ENCODE peak calls at places on chromosomes 13 and 19, in four cellular contexts. One of them, this sample, is unnamed.

GRCh38 chr13:24097064-24097463 is 63.5 kb upstream of the SPATA13 start:
- DNase-seq in fibroblast of lung: peak
- DNase-seq in OCI-LY7: no peak
- DNase-seq in tibial artery: no peak
- DNase-seq in this sample: no peak

GRCh38 chr19:40663712-40664692 is 26.4 kb downstream of the NUMBL start:
- DNase-seq in tibial artery: no peak
- DNase-seq in fibroblast of lung: no peak
- DNase-seq in OCI-LY7: no peak
- DNase-seq in this sample: no peak

GRCh38 chr19:17049711-17050280 is 23.2 kb upstream of the CPAMD8 start:
- DNase-seq in fibroblast of lung: peak
- DNase-seq in tibial artery: no peak
- DNase-seq in OCI-LY7: no peak
- DNase-seq in this sample: no peak

GRCh38 chr13:36998624-36999041 is 507 bp downstream of the ALG5 start:
- DNase-seq in OCI-LY7: peak
- DNase-seq in fibroblast of lung: no peak
- DNase-seq in tibial artery: peak
- DNase-seq in this sample: peak

GRCh38 chr13:32001392-32001768 is 30.2 kb upstream of the FRY start:
- DNase-seq in tibial artery: no peak
- DNase-seq in OCI-LY7: peak
- DNase-seq in fibroblast of lung: peak
- DNase-seq in this sample: no peak

GRCh38 chr13:24683833-24684599 is 3.8 kb downstream of the ATP12A start:
- DNase-seq in tibial artery: no peak
- DNase-seq in OCI-LY7: peak
- DNase-seq in fibroblast of lung: peak
- DNase-seq in this sample: no peak

GRCh38 chr19:34316741-34317241 is 48.2 kb upstream of the GPI start:
- DNase-seq in tibial artery: no peak
- DNase-seq in OCI-LY7: peak
- DNase-seq in fibroblast of lung: peak
- DNase-seq in this sample: no peak

GRCh38 chr19:16261584-16262370 is 62.8 kb upstream of the KLF2 start:
- DNase-seq in tibial artery: no peak
- DNase-seq in OCI-LY7: no peak
- DNase-seq in fibroblast of lung: no peak
- DNase-seq in this sample: no peak

GRCh38 chr19:33349319-33350289 is 23.9 kb upstream of the CEBPG start:
- DNase-seq in OCI-LY7: no peak
- DNase-seq in fibroblast of lung: no peak
- DNase-seq in tibial artery: no peak
- DNase-seq in this sample: peak

GRCh38 chr13:31631071-31631470 is 108.3 kb upstream of the RXFP2 start:
- DNase-seq in tibial artery: no peak
- DNase-seq in fibroblast of lung: no peak
- DNase-seq in OCI-LY7: no peak
- DNase-seq in this sample: no peak

GRCh38 chr19:12745166-12745897 is 6.3 kb upstream of the BEST2 start:
- DNase-seq in tibial artery: no peak
- DNase-seq in OCI-LY7: no peak
- DNase-seq in fibroblast of lung: no peak
- DNase-seq in this sample: no peak

GRCh38 chr13:96426160-96426559 is 336.3 kb downstream of the HS6ST3 start:
- DNase-seq in tibial artery: no peak
- DNase-seq in OCI-LY7: no peak
- DNase-seq in fibroblast of lung: no peak
- DNase-seq in this sample: no peak

GRCh38 chr13:23608138-23608537 is 37.9 kb downstream of the TNFRSF19 start:
- DNase-seq in tibial artery: no peak
- DNase-seq in fibroblast of lung: no peak
- DNase-seq in OCI-LY7: no peak
- DNase-seq in this sample: no peak

GRCh38 chr19:50949792-50950320 is 3.0 kb downstream of the KLK5 start:
- DNase-seq in OCI-LY7: no peak
- DNase-seq in fibroblast of lung: no peak
- DNase-seq in tibial artery: no peak
- DNase-seq in this sample: no peak

GRCh38 chr13:74246398-74246975 is 112.3 kb upstream of the KLF12 start:
- DNase-seq in fibroblast of lung: peak
- DNase-seq in OCI-LY7: no peak
- DNase-seq in tibial artery: no peak
- DNase-seq in this sample: no peak

GRCh38 chr13:46168341-46168740 is 13.6 kb downstream of the LCP1 start:
- DNase-seq in OCI-LY7: no peak
- DNase-seq in fibroblast of lung: no peak
- DNase-seq in tibial artery: no peak
- DNase-seq in this sample: peak

GRCh38 chr13:99304541-99304940 is 2.7 kb downstream of the GPR183 start:
- DNase-seq in tibial artery: no peak
- DNase-seq in fibroblast of lung: no peak
- DNase-seq in OCI-LY7: no peak
- DNase-seq in this sample: no peak
- H3K4me3 ChIP-seq in tibial artery: no peak
- H3K4me3 ChIP-seq in fibroblast of lung: no peak
- H3K4me3 ChIP-seq in OCI-LY7: no peak
- H3K4me3 ChIP-seq in this sample: no peak

GRCh38 chr13:47675871-47676270 is 325.2 kb downstream of the SUCLA2 start:
- DNase-seq in tibial artery: no peak
- DNase-seq in fibroblast of lung: no peak
- DNase-seq in OCI-LY7: no peak
- DNase-seq in this sample: no peak
- TF ChIP-seq CTCF in tibial artery: no peak
- TF ChIP-seq CTCF in fibroblast of lung: no peak
- TF ChIP-seq CTCF in OCI-LY7: no peak
- TF ChIP-seq CTCF in this sample: no peak

DNA sequence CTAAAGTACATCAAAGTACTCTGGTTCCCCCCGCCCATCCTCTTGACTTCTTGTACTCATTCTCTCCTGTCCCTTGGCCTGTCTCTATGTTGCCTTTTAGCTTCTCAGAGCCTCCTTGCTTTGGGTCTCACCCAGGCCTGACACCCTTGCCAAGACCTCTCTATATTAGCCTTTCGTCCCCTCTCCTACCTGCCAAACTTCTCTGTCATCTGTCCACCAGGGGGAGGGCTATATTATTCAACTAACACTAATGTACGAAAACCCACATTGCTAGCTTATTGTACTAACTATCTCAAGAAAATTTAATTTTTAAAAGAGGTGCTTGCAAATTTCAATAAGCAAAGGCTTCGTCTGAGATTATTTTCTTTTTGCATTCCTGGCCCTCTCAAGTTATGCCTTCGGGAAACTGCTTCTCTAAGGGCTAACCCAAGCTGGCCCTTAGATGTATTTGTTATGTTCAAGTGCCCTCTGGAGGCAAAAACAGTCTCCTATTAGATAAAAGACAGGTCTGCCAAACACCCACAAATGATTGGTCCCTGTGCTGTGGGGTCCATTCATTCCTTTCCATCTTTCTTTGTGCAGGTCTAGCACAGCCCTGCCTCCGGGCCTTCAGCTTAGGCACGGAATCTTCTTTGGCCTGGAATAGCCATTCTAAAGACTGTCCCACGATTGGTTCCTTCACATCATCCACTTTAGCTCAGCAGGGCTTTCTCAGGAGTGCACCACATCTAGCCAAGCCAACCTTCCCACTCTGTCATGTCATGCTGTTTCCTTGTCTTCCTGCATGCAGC is 6.4 kb upstream of the MRPS31 start:
- DNase-seq in OCI-LY7: peak
- DNase-seq in fibroblast of lung: peak
- DNase-seq in tibial artery: no peak
- DNase-seq in this sample: no peak
- H3K4me3 ChIP-seq in OCI-LY7: peak
- H3K4me3 ChIP-seq in fibroblast of lung: peak
- H3K4me3 ChIP-seq in tibial artery: peak
- H3K4me3 ChIP-seq in this sample: no peak

DNA sequence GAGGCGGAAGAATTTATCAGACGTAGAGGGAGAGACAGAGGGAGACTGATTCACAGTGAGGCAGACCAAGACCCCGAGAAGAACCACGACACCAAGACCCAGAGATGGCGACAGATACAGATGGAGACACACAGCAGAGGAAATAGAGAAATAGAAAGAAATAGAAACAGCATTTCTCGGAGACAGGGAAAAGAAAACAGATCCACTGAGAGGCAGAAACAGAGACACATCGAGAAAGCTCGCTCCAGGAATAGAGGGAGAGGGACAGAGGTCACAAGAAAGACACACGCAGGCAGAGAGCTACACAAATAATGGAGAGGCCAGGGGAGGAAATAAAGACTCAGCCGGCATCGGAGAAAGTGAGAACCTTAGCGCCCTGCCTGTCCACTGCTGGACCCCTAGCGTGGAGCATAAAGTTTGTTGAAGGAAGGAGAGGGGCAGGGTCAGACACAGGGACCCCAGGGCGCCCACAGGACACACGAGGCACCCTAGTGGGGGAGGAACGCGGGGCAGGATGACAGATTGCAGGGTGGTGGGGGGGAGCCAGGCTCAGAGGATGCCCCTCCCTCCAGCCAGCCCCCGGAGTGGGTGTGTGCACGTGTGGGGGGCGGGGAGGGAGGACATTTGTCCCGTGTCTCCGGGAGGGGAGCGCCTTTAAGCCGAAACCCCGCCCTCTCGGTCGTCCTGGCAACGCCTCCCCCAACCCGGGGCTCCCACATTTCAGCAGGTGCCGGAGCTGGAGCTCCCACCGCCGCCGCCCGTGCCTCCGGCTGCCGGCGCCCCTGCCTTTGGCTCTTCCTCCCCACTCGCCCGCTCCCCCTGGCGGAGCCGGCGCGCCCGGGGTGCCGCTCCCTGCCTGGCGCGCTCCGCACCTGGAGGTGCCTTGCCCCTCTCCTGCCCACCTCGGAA is at the start of gene PRKCG:
- DNase-seq in fibroblast of lung: no peak
- DNase-seq in OCI-LY7: no peak
- DNase-seq in tibial artery: no peak
- DNase-seq in this sample: no peak
- TF ChIP-seq CTCF in fibroblast of lung: peak
- TF ChIP-seq CTCF in OCI-LY7: peak
- TF ChIP-seq CTCF in tibial artery: no peak
- TF ChIP-seq CTCF in this sample: no peak

GRCh38 chr19:10876459-10877240 is 5.3 kb downstream of the CARM1 start:
- DNase-seq in OCI-LY7: no peak
- DNase-seq in tibial artery: no peak
- DNase-seq in fibroblast of lung: no peak
- DNase-seq in this sample: peak
- H3K4me3 ChIP-seq in OCI-LY7: no peak
- H3K4me3 ChIP-seq in tibial artery: no peak
- H3K4me3 ChIP-seq in fibroblast of lung: no peak
- H3K4me3 ChIP-seq in this sample: no peak

GRCh38 chr13:110676057-110676510 is 29.8 kb downstream of the CARS2 start:
- DNase-seq in fibroblast of lung: no peak
- DNase-seq in OCI-LY7: peak
- DNase-seq in tibial artery: no peak
- DNase-seq in this sample: peak
- TF ChIP-seq CTCF in fibroblast of lung: no peak
- TF ChIP-seq CTCF in OCI-LY7: no peak
- TF ChIP-seq CTCF in tibial artery: no peak
- TF ChIP-seq CTCF in this sample: no peak

GRCh38 chr13:19961924-19962323 is 3.4 kb downstream of the ZMYM2 start:
- DNase-seq in fibroblast of lung: no peak
- DNase-seq in tibial artery: no peak
- DNase-seq in OCI-LY7: no peak
- DNase-seq in this sample: no peak
- H3K4me3 ChIP-seq in fibroblast of lung: peak
- H3K4me3 ChIP-seq in tibial artery: no peak
- H3K4me3 ChIP-seq in OCI-LY7: peak
- H3K4me3 ChIP-seq in this sample: no peak

This sample was measured in lower leg skin.